ENCODE peak calls at places on chromosomes 13 and 19, in five cellular contexts. A, W, L, C and Y are unnamed samples.

GRCh38 chr13:52921194-52921593 is 72.8 kb upstream of the PCDH8 start:
- DNase-seq in A (no peak), C (no peak), W (no peak), L (no peak), Y (no peak)

GRCh38 chr13:95411641-95412040 is 110.4 kb upstream of the ABCC4 start:
- DNase-seq in A (no peak), C (no peak), W (peak), L (no peak), Y (no peak)

GRCh38 chr13:103351035-103351828 is 285.0 kb upstream of the SLC10A2 start:
- DNase-seq in W (no peak), C (no peak), L (peak), A (no peak), Y (no peak)

GRCh38 chr19:4372630-4373367 is 27.5 kb downstream of the SH3GL1 start:
- DNase-seq in A (no peak), L (no peak), C (no peak), W (no peak), Y (no peak)

GRCh38 chr19:8208710-8209110 is 460 bp upstream of the CERS4 start:
- DNase-seq in L (no peak), C (peak), W (no peak), A (no peak), Y (no peak)

GRCh38 chr19:50823389-50824042 is at the start of gene KLK1:
- DNase-seq in A (no peak), L (no peak), W (no peak), C (no peak), Y (no peak)

GRCh38 chr13:76887070-76887563 is 912 bp upstream of the KCTD12 start:
- DNase-seq in A (no peak), W (no peak), C (no peak), L (no peak), Y (no peak)

GRCh38 chr13:83547043-83547442 is 335.2 kb downstream of the SLITRK1 start:
- DNase-seq in W (no peak), L (no peak), A (no peak), C (no peak), Y (no peak)

GRCh38 chr19:58397533-58398037 is 2.1 kb downstream of the RNF225 start:
- DNase-seq in L (no peak), C (no peak), A (no peak), W (no peak), Y (no peak)

GRCh38 chr13:43411211-43411610 is 375.6 kb downstream of the ENOX1 start:
- DNase-seq in C (no peak), L (no peak), A (no peak), W (no peak), Y (no peak)

GRCh38 chr19:19475845-19476828 is 39.2 kb downstream of the TSSK6 start:
- DNase-seq in L (no peak), C (no peak), W (no peak), A (no peak), Y (no peak)

GRCh38 chr19:41588497-41589209 is 12.7 kb downstream of the CEACAM21 start:
- DNase-seq in L (no peak), C (no peak), W (no peak), A (no peak), Y (no peak)

GRCh38 chr19:51002101-51002532 is 713 bp upstream of the KLK8 start:
- DNase-seq in C (no peak), A (no peak), L (no peak), W (no peak), Y (no peak)